ENCODE peak calls at places on chromosomes 3 and 15, in four cellular contexts. B is GM12878, O is HepG2, L is K562. S is an unnamed sample.

GRCh38 chr3:146326875-146327543 is 76.1 kb upstream of the PLSCR4 start:
- DNase-seq in B (no peak), O (peak), L (no peak), S (peak)

GRCh38 chr15:99704444-99704838 is 28.8 kb downstream of the LYSMD4 start:
- DNase-seq in B (peak), O (peak), L (peak), S (peak)

GRCh38 chr3:97857401-97857800 is 35.6 kb downstream of the CRYBG3 start:
- DNase-seq in B (no peak), O (no peak), L (no peak), S (no peak)

GRCh38 chr15:77722759-77723460 is 90.2 kb upstream of the LINGO1 start:
- DNase-seq in B (no peak), O (no peak), L (no peak), S (no peak)

GRCh38 chr15:51450001-51450400 is 108.5 kb downstream of the GLDN start:
- DNase-seq in B (no peak), O (peak), L (no peak), S (no peak)

GRCh38 chr3:9795212-9795611 is 2.3 kb downstream of the ARPC4 start:
- DNase-seq in B (peak), O (no peak), L (no peak), S (no peak)

GRCh38 chr3:123119802-123120201 is 53.0 kb downstream of the PDIA5 start:
- DNase-seq in B (no peak), O (no peak), L (no peak), S (no peak)

GRCh38 chr15:38818156-38818745 is 253.6 kb upstream of the RASGRP1 start:
- DNase-seq in B (no peak), O (no peak), L (peak), S (no peak)

GRCh38 chr3:57929988-57930387 is 78.2 kb upstream of the FLNB start:
- DNase-seq in B (no peak), O (no peak), L (no peak), S (no peak)

GRCh38 chr3:170740726-170741591 is 129.0 kb downstream of the RPL22L1 start:
- DNase-seq in B (no peak), O (no peak), L (no peak), S (no peak)

GRCh38 chr3:123743121-123743520 is 141.0 kb downstream of the MYLK start:
- DNase-seq in B (no peak), O (no peak), L (no peak), S (no peak)

GRCh38 chr3:135784557-135784956 is 181.0 kb upstream of the PPP2R3A start:
- DNase-seq in B (peak), O (no peak), L (no peak), S (no peak)

GRCh38 chr3:160756907-160757623 is 1.0 kb downstream of the PPM1L start:
- DNase-seq in B (no peak), O (no peak), L (no peak), S (peak)

GRCh38 chr15:90624278-90624930 is 92.7 kb upstream of the BLM start:
- DNase-seq in B (no peak), O (no peak), L (no peak), S (no peak)

GRCh38 chr3:97793415-97794019 is 28.3 kb upstream of the CRYBG3 start:
- DNase-seq in B (peak), O (peak), L (peak), S (peak)

GRCh38 chr15:99016680-99017321 is 9.2 kb upstream of the PGPEP1L start:
- DNase-seq in B (no peak), O (no peak), L (no peak), S (no peak)

GRCh38 chr3:133663569-133664313 is 2.0 kb upstream of the TOPBP1 start:
- DNase-seq in B (no peak), O (peak), L (peak), S (peak)

GRCh38 chr15:81492303-81492702 is 118.3 kb upstream of the TMC3 start:
- DNase-seq in B (no peak), O (no peak), L (no peak), S (no peak)

GRCh38 chr3:136699271-136699828 is 52.8 kb downstream of the STAG1 start:
- DNase-seq in B (no peak), O (no peak), L (no peak), S (no peak)

GRCh38 chr3:102979682-102980378 is 545.0 kb downstream of the ZPLD1 start:
- DNase-seq in B (no peak), O (no peak), L (no peak), S (no peak)

GRCh38 chr3:98961161-98962155 is 60.0 kb upstream of the DCBLD2 start:
- DNase-seq in B (no peak), O (no peak), L (no peak), S (no peak)

GRCh38 chr3:42019144-42019952 is 57.4 kb upstream of the ULK4 start:
- DNase-seq in B (no peak), O (peak), L (no peak), S (no peak)

GRCh38 chr3:56838441-56838840 is 36.7 kb upstream of the ARHGEF3 start:
- DNase-seq in B (no peak), O (no peak), L (no peak), S (no peak)

GRCh38 chr3:170709046-170709445 is 123.2 kb upstream of the SLC7A14 start:
- DNase-seq in B (no peak), O (no peak), L (no peak), S (no peak)

GRCh38 chr15:66212471-66212870 is 41.1 kb downstream of the MEGF11 start:
- DNase-seq in B (no peak), O (no peak), L (no peak), S (no peak)

GRCh38 chr3:149021830-149022229 is 30.5 kb downstream of the GYG1 start:
- DNase-seq in B (no peak), O (no peak), L (no peak), S (no peak)

GRCh38 chr3:150547045-150547753 is 612 bp downstream of the EIF2A start:
- DNase-seq in B (no peak), O (no peak), L (no peak), S (no peak)

GRCh38 chr3:160193644-160194192 is 31.5 kb upstream of the C3orf80 start:
- DNase-seq in B (no peak), O (no peak), L (no peak), S (no peak)

GRCh38 chr3:179083977-179084376 is 12.4 kb upstream of the ZMAT3 start:
- DNase-seq in B (no peak), O (no peak), L (no peak), S (no peak)

GRCh38 chr15:90264649-90265048 is 823 bp upstream of the NGRN start:
- DNase-seq in B (no peak), O (peak), L (no peak), S (no peak)

GRCh38 chr3:187679638-187680396 is 9.6 kb upstream of the SST start:
- DNase-seq in B (no peak), O (peak), L (peak), S (peak)

GRCh38 chr15:77568960-77569646 is 63.6 kb downstream of the LINGO1 start:
- DNase-seq in B (no peak), O (peak), L (peak), S (peak)

GRCh38 chr15:65525622-65526021 is 4.6 kb upstream of the HACD3 start:
- DNase-seq in B (no peak), O (no peak), L (no peak), S (no peak)

GRCh38 chr3:155232605-155233004 is 60.9 kb downstream of the STRIT1 start:
- DNase-seq in B (no peak), O (no peak), L (peak), S (no peak)

GRCh38 chr3:189530822-189531221 is 100.4 kb upstream of the TP63 start:
- DNase-seq in B (no peak), O (no peak), L (no peak), S (no peak)

GRCh38 chr3:111936967-111937366 is 41.9 kb upstream of the ABHD10 start:
- DNase-seq in B (no peak), O (no peak), L (no peak), S (no peak)

GRCh38 chr3:126315083-126315658 is 42.0 kb downstream of the KLF15 start:
- DNase-seq in B (no peak), O (no peak), L (no peak), S (no peak)

GRCh38 chr3:31106204-31106603 is 211.7 kb upstream of the GADL1 start:
- DNase-seq in B (no peak), O (peak), L (no peak), S (no peak)

GRCh38 chr3:139774570-139775302 is 97.0 kb upstream of the NMNAT3 start:
- DNase-seq in B (no peak), O (no peak), L (no peak), S (peak)

DNA sequence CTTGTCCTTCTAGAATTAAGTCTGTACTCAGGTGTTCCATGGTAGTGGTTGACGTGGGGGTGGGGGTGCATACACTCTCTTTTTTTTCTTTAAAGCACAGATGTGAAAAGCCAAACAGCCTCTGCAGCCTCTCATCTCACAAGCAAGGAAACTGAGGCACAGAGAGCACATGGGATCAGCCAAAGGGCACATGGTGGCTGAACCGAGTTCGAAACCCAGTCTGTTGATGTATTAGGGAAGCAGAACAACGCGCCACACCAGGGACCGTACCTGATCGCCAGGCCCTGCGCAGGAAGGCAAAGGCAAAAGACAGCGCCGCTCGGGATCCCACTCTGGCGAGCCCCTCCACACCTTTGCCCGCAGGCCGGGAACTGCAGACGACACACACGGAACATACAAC is 47.3 kb downstream of the HERC2 start:
- DNase-seq in B (no peak), O (no peak), L (no peak), S (no peak)
- TF ChIP-seq FOXM1 in B (no peak), O (no peak), L (no peak), S (no peak)

DNA sequence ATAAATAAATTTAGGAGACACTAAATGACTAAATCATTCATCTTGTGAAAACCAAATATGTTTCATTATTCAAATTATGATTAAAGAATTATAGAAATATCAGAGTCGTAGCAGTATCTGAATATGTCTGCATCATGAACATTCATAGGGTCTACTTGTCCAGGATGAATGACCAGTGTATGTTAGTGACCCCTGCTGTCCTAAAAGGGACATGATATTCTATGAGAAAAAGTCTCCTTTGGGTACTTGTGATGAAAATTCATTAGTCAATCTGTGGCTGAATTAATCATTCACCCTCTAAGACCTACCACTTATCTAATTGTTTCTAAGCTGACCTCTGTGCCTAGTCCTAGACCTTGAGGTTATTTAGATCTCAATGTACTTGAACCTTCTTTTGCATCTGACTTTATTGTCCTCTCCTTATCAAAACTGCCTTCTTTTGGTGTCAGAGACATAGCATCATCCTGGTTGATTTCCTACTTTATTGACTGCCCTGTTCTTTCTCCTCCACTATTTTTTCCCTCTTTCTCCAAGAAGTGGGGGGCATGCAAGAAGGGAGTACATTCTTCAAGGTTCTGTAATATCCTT is 799.3 kb downstream of the DIPK2A start:
- DNase-seq in B (no peak), O (peak), L (no peak), S (peak)
- TF ChIP-seq BHLHE40 in B (no peak), O (no peak), L (no peak), S (no peak)

GRCh38 chr15:71426792-71427191 is 311.5 kb downstream of the THSD4 start:
- DNase-seq in B (no peak), O (no peak), L (no peak), S (no peak)

GRCh38 chr15:71425388-71425787 is 310.1 kb downstream of the THSD4 start:
- DNase-seq in B (no peak), O (no peak), L (no peak), S (no peak)

GRCh38 chr15:71422530-71423259 is 307.4 kb downstream of the THSD4 start:
- DNase-seq in B (no peak), O (no peak), L (no peak), S (no peak)

GRCh38 chr15:71424765-71425164 is 309.5 kb downstream of the THSD4 start:
- DNase-seq in B (no peak), O (no peak), L (no peak), S (no peak)
- TF ChIP-seq SP1 in B (no peak), O (no peak), L (no peak), S (no peak)

GRCh38 chr3:10968390-10968789 is 24.2 kb upstream of the SLC6A1 start:
- DNase-seq in B (no peak), O (no peak), L (no peak), S (no peak)
- TF ChIP-seq FOXM1 in B (no peak), O (no peak), L (no peak), S (no peak)

DNA sequence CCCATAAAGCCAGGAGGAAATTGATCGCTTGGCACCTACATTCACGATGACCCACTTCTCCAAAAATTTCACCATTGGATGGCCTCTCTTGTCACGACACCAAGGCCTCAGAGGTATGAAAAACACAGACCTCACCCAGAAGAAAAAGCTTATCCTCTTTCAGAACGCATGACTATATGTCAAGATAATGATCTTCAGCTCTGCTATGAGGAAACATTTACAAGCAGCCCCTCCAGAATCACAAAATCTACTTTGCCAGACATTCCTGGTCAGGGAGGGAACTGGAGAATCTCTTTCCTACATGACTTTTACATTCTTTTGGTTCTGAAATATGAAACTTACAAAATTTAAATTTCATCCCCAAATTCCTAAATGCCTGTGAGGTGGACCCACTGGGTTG is 122.7 kb downstream of the WNT5A start:
- DNase-seq in B (no peak), O (no peak), L (no peak), S (no peak)
- TF ChIP-seq BHLHE40 in B (no peak), O (no peak), L (no peak), S (no peak)

GRCh38 chr3:69082805-69083204 is 1.9 kb upstream of the ARL6IP5 start:
- DNase-seq in B (peak), O (no peak), L (no peak), S (no peak)
- TF ChIP-seq SP1 in B (peak), O (no peak), L (no peak), S (no peak)

GRCh38 chr3:107373896-107374295 is 3.3 kb upstream of the CCDC54 start:
- DNase-seq in B (no peak), O (no peak), L (no peak), S (no peak)
- TF ChIP-seq FOXM1 in B (no peak), O (no peak), L (no peak), S (no peak)

S was measured in HEK293T.